ENCODE peak calls at places on chromosomes 16 and 17, in eight cellular contexts. P, B, K, Z, W, I, L and E are unnamed samples.

GRCh38 chr16:8777217-8777616 is 20.2 kb downstream of the TMEM186 start:
- DNase-seq in I (no peak), B (no peak), Z (no peak), W (no peak), P (no peak), K (no peak), L (no peak), E (no peak)

GRCh38 chr17:77468897-77469296 is 328.1 kb downstream of the SEC14L1 start:
- DNase-seq in K (no peak), Z (no peak), L (no peak), P (no peak), W (no peak), B (no peak), I (no peak), E (no peak)

GRCh38 chr17:14321476-14321949 is 20.6 kb downstream of the HS3ST3B1 start:
- DNase-seq in B (no peak), Z (no peak), P (no peak), W (no peak), K (no peak), L (no peak), I (no peak), E (no peak)

GRCh38 chr16:88050952-88051660 is 99.9 kb downstream of the BANP start:
- DNase-seq in B (no peak), P (no peak), Z (no peak), K (no peak), L (peak; percentile 49), I (no peak), W (no peak), E (no peak)

GRCh38 chr16:27853651-27854050 is 209.9 kb downstream of the GSG1L start:
- DNase-seq in P (no peak), W (no peak), B (no peak), K (no peak), Z (no peak), I (no peak), L (no peak), E (no peak)

GRCh38 chr17:12575641-12576040 is 90.0 kb upstream of the MYOCD start:
- DNase-seq in I (no peak), Z (no peak), P (no peak), B (no peak), W (no peak), L (no peak), K (no peak), E (no peak)

GRCh38 chr17:29977836-29978235 is 36.4 kb downstream of the EFCAB5 start:
- DNase-seq in L (no peak), W (no peak), P (no peak), I (no peak), Z (no peak), B (no peak), K (peak; percentile 51), E (no peak)

GRCh38 chr17:9266031-9266680 is 244.8 kb downstream of the NTN1 start:
- DNase-seq in B (no peak), L (no peak), I (no peak), Z (no peak), P (no peak), W (no peak), K (no peak), E (no peak)

DNA sequence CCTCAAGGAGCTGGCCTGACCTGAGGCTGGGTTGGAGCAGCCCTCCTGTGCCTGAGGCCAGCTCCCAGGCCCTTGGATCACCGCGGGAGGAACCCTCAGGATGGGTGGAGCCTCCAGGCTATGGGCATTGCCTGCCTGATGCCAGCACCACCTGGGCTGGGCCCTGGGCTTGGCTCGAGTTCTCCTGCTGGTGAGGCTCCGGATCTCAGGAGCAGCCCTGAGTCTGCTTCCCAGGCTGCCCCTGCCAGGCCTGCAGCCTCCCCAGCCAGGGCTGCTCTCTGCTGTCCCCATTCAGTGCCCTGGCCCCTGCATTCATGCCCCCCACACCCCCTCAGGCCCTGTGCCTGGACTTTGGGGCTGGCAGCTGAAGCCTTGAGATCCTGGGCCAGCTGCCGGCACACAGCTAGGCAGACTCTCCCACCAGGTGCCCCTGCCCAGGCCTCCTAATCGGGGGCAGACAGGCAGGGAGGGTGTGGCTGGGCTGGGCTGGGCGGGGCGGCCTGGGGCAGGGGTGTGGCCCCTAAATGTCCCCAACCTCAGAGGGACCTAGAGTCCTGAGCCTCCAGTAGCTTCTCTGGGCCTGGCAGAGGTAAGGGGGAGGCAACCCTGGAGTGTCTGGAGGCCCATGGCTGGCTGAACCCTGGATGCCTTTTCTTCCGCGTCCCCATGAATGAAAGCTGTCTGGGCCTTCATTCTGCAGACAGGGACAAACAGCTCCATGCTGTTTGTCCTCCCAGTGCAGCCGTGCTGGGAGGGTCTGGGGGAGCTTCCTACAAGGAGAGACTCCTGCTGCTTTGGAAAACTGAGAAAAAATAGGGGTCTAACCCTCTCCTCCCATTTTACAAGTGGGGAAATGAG is 1.1 kb upstream of the PIGQ start:
- DNase-seq in L (no peak), P (peak; percentile 68), W (peak; percentile 94), Z (no peak), I (no peak), K (no peak), B (no peak), E (no peak)
- TF ChIP-seq POLR2A in L (no peak), P (no peak), W (peak; percentile 95), Z (no peak), I (no peak), K (no peak), B (no peak), E (no peak)

GRCh38 chr17:27755706-27756466 is 44.4 kb downstream of the NOS2 start:
- DNase-seq in K (no peak), Z (no peak), B (peak; percentile 3), P (no peak), W (no peak), I (no peak), L (no peak), E (no peak)
- TF ChIP-seq POLR2A in K (no peak), Z (no peak), B (no peak), P (no peak), W (no peak), I (no peak), L (no peak), E (no peak)

GRCh38 chr17:38751144-38751802 is 1.3 kb upstream of the PSMB3 start:
- DNase-seq in P (no peak), B (no peak), K (peak; percentile 61), W (no peak), Z (no peak), I (no peak), L (no peak), E (no peak)

GRCh38 chr17:38752930-38753506 is 477 bp downstream of the PSMB3 start:
- DNase-seq in Z (no peak), P (no peak), B (no peak), K (no peak), W (peak; percentile 59), L (no peak), I (no peak), E (no peak)

GRCh38 chr17:38750312-38751121 is 2.0 kb upstream of the PSMB3 start:
- DNase-seq in K (peak; percentile 55), W (peak; percentile 47), Z (no peak), L (peak; percentile 52), B (no peak), P (no peak), I (no peak), E (no peak)

GRCh38 chr17:38751803-38752118 is 780 bp upstream of the PSMB3 start:
- DNase-seq in W (peak; percentile 94), B (peak; percentile 85), K (peak; percentile 92), P (peak; percentile 88), I (peak; percentile 86), L (peak; percentile 86), Z (peak; percentile 80), E (no peak)

GRCh38 chr17:38752119-38752929 is at the start of gene PSMB3:
- DNase-seq in B (peak; percentile 96), P (peak; percentile 98), L (peak; percentile 96), Z (peak; percentile 100), K (peak; percentile 100), W (peak; percentile 99), I (peak; percentile 100), E (peak; percentile 90)
- TF ChIP-seq POLR2A in B (peak; percentile 30), P (peak; percentile 50), L (peak; percentile 51), Z (peak; percentile 79), K (peak; percentile 64), W (peak; percentile 83), I (peak; percentile 70), E (peak; percentile 59)

GRCh38 chr16:15399317-15399716 is 3.8 kb downstream of the MPV17L start:
- DNase-seq in P (no peak), L (no peak), W (no peak), K (no peak), I (no peak), B (no peak), Z (no peak), E (no peak)

GRCh38 chr16:15404792-15405191 is 9.2 kb downstream of the MPV17L start:
- DNase-seq in Z (no peak), P (peak; percentile 14), W (no peak), I (peak; percentile 66), L (no peak), B (no peak), K (peak; percentile 23), E (no peak)

GRCh38 chr16:15398618-15399316 is 3.2 kb downstream of the MPV17L start:
- DNase-seq in L (no peak), Z (no peak), B (no peak), W (no peak), K (no peak), P (no peak), I (peak; percentile 88), E (no peak)

GRCh38 chr16:15401972-15402371 is 6.4 kb downstream of the MPV17L start:
- DNase-seq in P (no peak), B (no peak), I (no peak), K (no peak), Z (no peak), L (no peak), W (no peak), E (no peak)

DNA sequence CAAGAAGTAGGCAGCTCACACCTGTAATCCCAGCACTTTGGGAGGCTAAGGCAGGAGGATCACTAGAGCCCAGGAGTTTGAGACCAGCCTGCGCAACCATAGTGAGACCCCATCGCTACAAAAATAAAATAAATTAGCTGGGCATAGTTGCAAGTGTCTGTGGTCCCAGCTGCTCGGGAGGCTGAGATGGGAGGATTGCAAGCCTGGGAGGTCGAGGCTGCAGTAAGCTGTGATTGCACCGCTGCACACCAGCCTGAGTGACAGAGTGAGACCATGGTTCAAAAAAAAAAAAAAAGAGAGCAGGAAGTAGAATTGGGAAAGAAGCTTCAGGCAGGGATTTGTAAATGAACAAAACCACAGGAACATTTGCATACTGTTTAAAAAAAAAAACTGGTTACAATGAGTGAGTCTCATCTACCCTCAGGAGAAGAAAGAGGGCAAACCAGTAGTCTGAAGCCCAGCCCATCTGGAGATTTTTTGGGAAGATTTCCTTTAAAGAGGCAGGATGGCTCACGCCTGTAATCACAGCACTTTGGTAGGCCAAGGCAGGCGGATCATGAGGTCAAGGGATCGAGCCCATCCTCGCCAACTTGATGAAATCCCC is 7.9 kb downstream of the MPV17L start:
- DNase-seq in K (no peak), L (no peak), B (no peak), Z (no peak), W (no peak), I (no peak), P (no peak), E (no peak)
- TF ChIP-seq POLR2A in K (no peak), L (no peak), B (no peak), Z (no peak), W (no peak), I (no peak), P (no peak), E (no peak)

GRCh38 chr17:42541041-42541833 is 5.2 kb downstream of the NAGLU start:
- DNase-seq in K (no peak), L (no peak), W (no peak), I (no peak), B (no peak), P (peak; percentile 61), Z (no peak), E (no peak)
- TF ChIP-seq POLR2A in K (no peak), L (no peak), W (peak; percentile 13), I (no peak), B (no peak), P (peak; percentile 53), Z (peak; percentile 46), E (no peak)